ENCODE peak calls at places on chromosomes 13 and 19, in six cellular contexts. J is thoracic aorta, L is uterus, Q is heart left ventricle, T is GM23248, X is cardiac muscle cell. O is an unnamed sample.
A peak's percentile ranks its signal among the peaks of the same experiment; 100 is the strongest.

GRCh38 chr13:79307433-79307861 is 98.6 kb downstream of the RBM26 start:
- DNase-seq in J (no peak), L (no peak), Q (no peak), T (no peak), X (no peak), O (no peak)

GRCh38 chr19:3129112-3129511 is 6.7 kb upstream of the GNA15 start:
- DNase-seq in J (no peak), L (no peak), Q (no peak), T (peak; percentile 75), X (peak; percentile 76), O (no peak)

GRCh38 chr19:38033658-38034150 is 126.7 kb downstream of the SIPA1L3 start:
- DNase-seq in J (no peak), L (no peak), Q (no peak), T (no peak), X (no peak), O (no peak)

GRCh38 chr13:52141299-52141698 is 12.4 kb upstream of the NEK5 start:
- DNase-seq in J (no peak), L (no peak), Q (no peak), T (peak; percentile 6), X (no peak), O (no peak)

GRCh38 chr13:49395416-49396277 is 48.2 kb downstream of the CAB39L start:
- DNase-seq in J (peak; percentile 30), L (peak; percentile 52), Q (peak; percentile 18), T (peak; percentile 57), X (no peak), O (peak; percentile 79)

GRCh38 chr19:34639491-34640085 is 37.4 kb downstream of the SCGB2B2 start:
- DNase-seq in J (no peak), L (no peak), Q (peak; percentile 47), T (peak; percentile 76), X (peak; percentile 79), O (no peak)

GRCh38 chr19:33473644-33474305 is 47.8 kb downstream of the PEPD start:
- DNase-seq in J (no peak), L (no peak), Q (no peak), T (peak; percentile 68), X (peak; percentile 21), O (no peak)

GRCh38 chr19:18503971-18504885 is 17.6 kb downstream of the ELL start:
- DNase-seq in J (no peak), L (no peak), Q (no peak), T (no peak), X (no peak), O (no peak)

GRCh38 chr19:15421726-15422260 is 3.0 kb upstream of the AKAP8L start:
- DNase-seq in J (no peak), L (no peak), Q (peak; percentile 72), T (no peak), X (no peak), O (no peak)

GRCh38 chr13:20566424-20566916 is 487 bp upstream of the IFT88 start:
- DNase-seq in J (peak; percentile 2), L (no peak), Q (no peak), T (peak; percentile 93), X (no peak), O (no peak)

GRCh38 chr19:17075860-17076538 is 422 bp downstream of the MYO9B start:
- DNase-seq in J (no peak), L (peak; percentile 56), Q (peak; percentile 48), T (peak; percentile 65), X (peak; percentile 31), O (peak; percentile 77)

GRCh38 chr13:87331178-87331577 is 340.0 kb upstream of the SLITRK5 start:
- DNase-seq in J (no peak), L (no peak), Q (peak; percentile 20), T (no peak), X (no peak), O (no peak)

GRCh38 chr19:49196527-49197240 is 39.1 kb downstream of the TRPM4 start:
- DNase-seq in J (no peak), L (peak; percentile 53), Q (peak; percentile 62), T (no peak), X (peak; percentile 12), O (no peak)

GRCh38 chr13:73064991-73065390 is 6.2 kb downstream of the KLF5 start:
- DNase-seq in J (no peak), L (no peak), Q (no peak), T (no peak), X (no peak), O (no peak)

GRCh38 chr13:35596299-35596698 is 119.8 kb upstream of the MAB21L1 start:
- DNase-seq in J (no peak), L (no peak), Q (no peak), T (no peak), X (no peak), O (no peak)

GRCh38 chr19:5369962-5370367 is 29.4 kb upstream of the PTPRS start:
- DNase-seq in J (no peak), L (peak; percentile 17), Q (no peak), T (peak; percentile 46), X (peak; percentile 50), O (no peak)

GRCh38 chr19:53809518-53810186 is 14.5 kb downstream of the NLRP12 start:
- DNase-seq in J (no peak), L (no peak), Q (no peak), T (no peak), X (no peak), O (no peak)

GRCh38 chr13:43359536-43359935 is 336.1 kb downstream of the DNAJC15 start:
- DNase-seq in J (no peak), L (no peak), Q (no peak), T (no peak), X (no peak), O (no peak)

GRCh38 chr19:10295305-10295846 is 5.6 kb downstream of the ICAM5 start:
- DNase-seq in J (no peak), L (no peak), Q (no peak), T (peak; percentile 46), X (peak; percentile 56), O (no peak)

GRCh38 chr13:97568850-97569249 is 134.9 kb downstream of the RAP2A start:
- DNase-seq in J (no peak), L (no peak), Q (peak; percentile 8), T (no peak), X (no peak), O (no peak)

GRCh38 chr13:76852991-76853390 is 33.2 kb downstream of the KCTD12 start:
- DNase-seq in J (no peak), L (peak; percentile 16), Q (no peak), T (peak; percentile 63), X (peak; percentile 60), O (no peak)

GRCh38 chr19:53068834-53069233 is 24.3 kb downstream of the ERVV-2 start:
- DNase-seq in J (no peak), L (no peak), Q (no peak), T (no peak), X (no peak), O (no peak)

GRCh38 chr19:42469311-42470239 is 26.8 kb upstream of the CXCL17 start:
- DNase-seq in J (no peak), L (no peak), Q (no peak), T (peak; percentile 19), X (no peak), O (no peak)

GRCh38 chr19:46721269-46722003 is 4.5 kb upstream of the PRKD2 start:
- DNase-seq in J (no peak), L (no peak), Q (no peak), T (peak; percentile 28), X (no peak), O (no peak)

GRCh38 chr19:46719629-46720515 is 3.0 kb upstream of the PRKD2 start:
- DNase-seq in J (no peak), L (no peak), Q (no peak), T (no peak), X (no peak), O (no peak)

GRCh38 chr19:46718934-46719551 is 2.1 kb upstream of the PRKD2 start:
- DNase-seq in J (no peak), L (no peak), Q (no peak), T (no peak), X (no peak), O (no peak)

GRCh38 chr19:46722004-46722380 is 5.1 kb upstream of the PRKD2 start:
- DNase-seq in J (no peak), L (no peak), Q (no peak), T (no peak), X (no peak), O (no peak)

DNA sequence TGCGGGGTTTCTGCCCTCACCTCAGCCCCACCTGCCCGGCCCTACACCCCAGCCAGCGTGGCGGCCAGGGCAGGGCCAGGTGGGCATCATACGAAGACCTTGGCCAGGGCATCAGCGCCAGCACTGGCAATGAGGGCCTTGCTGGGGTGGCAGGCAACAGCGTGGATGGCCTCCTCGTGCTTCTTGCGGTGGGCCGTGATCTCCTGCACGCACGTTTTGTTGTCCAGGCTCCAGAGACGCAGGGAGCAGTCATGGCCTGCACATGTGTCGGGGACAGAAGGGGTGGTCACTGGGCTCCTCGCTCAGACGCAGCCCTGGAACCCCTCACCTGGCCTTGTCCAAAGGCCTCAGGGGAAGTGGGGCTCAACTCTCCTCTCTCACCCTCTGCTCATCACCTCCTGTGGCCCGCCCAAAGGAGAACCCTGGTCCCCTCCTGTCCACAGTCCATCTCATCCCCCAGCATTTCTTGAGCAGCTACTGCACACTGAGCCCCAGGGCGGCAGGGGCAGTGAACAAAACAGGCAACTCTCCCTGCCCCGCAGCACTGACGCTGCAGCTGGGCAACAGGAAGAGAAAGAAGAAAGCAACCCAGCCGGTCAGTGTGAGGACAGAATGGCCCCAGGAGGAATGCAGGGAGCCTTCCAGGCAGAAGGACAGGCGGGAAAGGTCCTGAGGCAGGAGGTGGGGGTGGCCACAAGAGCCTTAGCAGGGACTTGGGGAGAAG is 3.8 kb upstream of the PRKD2 start:
- DNase-seq in J (no peak), L (no peak), Q (no peak), T (no peak), X (no peak), O (no peak)
- H3K27ac ChIP-seq in J (no peak overlapping the region), L (no peak overlapping the region), Q (no peak overlapping the region), T (no peak overlapping the region), X (no peak overlapping the region), O (no peak overlapping the region)

DNA sequence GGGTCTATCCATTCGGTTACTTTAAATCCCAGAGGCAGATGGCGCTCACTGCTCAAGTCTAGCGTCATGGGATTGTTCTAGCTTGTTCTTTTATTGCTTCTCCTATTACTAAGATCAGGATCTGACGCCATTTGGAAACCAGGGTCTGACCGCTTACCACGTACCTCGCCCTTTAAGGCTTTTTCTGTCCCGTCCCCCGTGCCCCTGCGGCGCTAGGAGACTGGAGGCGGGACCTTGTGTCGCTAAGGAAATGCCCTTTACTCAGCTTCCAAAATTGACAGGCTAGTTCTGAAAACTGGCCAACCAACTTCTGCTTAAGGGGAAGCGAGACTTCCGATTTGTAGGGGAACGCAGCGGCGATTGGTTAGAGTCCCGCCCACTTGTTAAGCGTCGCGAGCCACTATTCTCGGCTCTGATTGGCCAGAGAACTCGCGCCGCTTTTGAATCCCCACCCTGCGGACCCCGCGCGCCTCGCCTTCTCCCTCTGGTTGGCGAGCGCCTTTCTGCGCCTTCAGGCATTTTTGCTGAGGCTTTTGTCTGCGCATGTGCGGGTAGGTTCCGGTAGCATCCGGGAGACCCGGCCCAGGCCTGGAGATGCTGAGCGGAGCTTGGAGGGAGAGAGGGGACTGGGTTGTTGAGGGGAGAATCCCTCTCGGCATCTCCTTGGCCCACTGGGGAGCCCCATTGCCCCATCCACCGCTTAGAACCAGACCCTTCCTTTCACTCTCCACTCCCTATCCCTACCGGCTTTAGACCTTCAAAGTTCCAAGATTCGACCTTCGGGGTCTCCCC is 3.9 kb upstream of the C19orf84 start:
- DNase-seq in J (peak; percentile 92), L (peak; percentile 88), Q (peak; percentile 94), T (peak; percentile 99), X (peak; percentile 99), O (peak; percentile 92)
- H3K4me3 ChIP-seq in J (peak overlapping the region; percentile 66), L (peak overlapping the region; percentile 30), Q (peak overlapping the region; percentile 40), T (peak overlapping the region; percentile 72), X (peak overlapping the region; percentile 28), O (peak overlapping the region; percentile 63)

GRCh38 chr13:46160065-46160464 is 21.9 kb downstream of the LCP1 start:
- DNase-seq in J (no peak), L (no peak), Q (no peak), T (no peak), X (no peak), O (no peak)
- H3K4me1 ChIP-seq in J (no peaks in the 10 kb centered on the region), L (no peaks in the 10 kb centered on the region), Q (no peaks in the 10 kb centered on the region), T (no peaks in the 10 kb centered on the region), X (peaks cover 11% of the 10 kb centered on the region), O (no peaks in the 10 kb centered on the region)

GRCh38 chr19:1812426-1813196 is 535 bp upstream of the ATP8B3 start:
- DNase-seq in J (peak; percentile 80), L (peak; percentile 85), Q (peak; percentile 91), T (peak; percentile 94), X (peak; percentile 94), O (peak; percentile 84)
- H3K27ac ChIP-seq in J (peak overlapping the region; percentile 41), L (peak overlapping the region; percentile 77), Q (peak overlapping the region; percentile 18), T (no peak overlapping the region), X (no peak overlapping the region), O (peak overlapping the region; percentile 65)